ENCODE peak calls at places on chromosomes 5 and 9, in six cellular contexts. One of them, this sample, is unnamed.

GRCh38 chr5:112594060-112594850 is 143.4 kb upstream of the APC start:
- DNase-seq in fibroblast of lung: peak; percentile 7
- DNase-seq in SK-N-SH: peak; percentile 20
- DNase-seq in IMR-90: no peak
- DNase-seq in right cardiac atrium: no peak
- DNase-seq in effector memory CD4-positive, alpha-beta T cell: no peak
- DNase-seq in this sample: peak; percentile 18

GRCh38 chr9:136655244-136656225 is 7.2 kb upstream of the EGFL7 start:
- DNase-seq in fibroblast of lung: no peak
- DNase-seq in SK-N-SH: no peak
- DNase-seq in IMR-90: no peak
- DNase-seq in right cardiac atrium: peak; percentile 89
- DNase-seq in effector memory CD4-positive, alpha-beta T cell: no peak
- DNase-seq in this sample: peak; percentile 9

GRCh38 chr5:113002423-113002822 is 25.8 kb downstream of the DCP2 start:
- DNase-seq in fibroblast of lung: peak; percentile 32
- DNase-seq in SK-N-SH: no peak
- DNase-seq in IMR-90: no peak
- DNase-seq in right cardiac atrium: no peak
- DNase-seq in effector memory CD4-positive, alpha-beta T cell: no peak
- DNase-seq in this sample: no peak

GRCh38 chr9:110922145-110922544 is 116.1 kb downstream of the LPAR1 start:
- DNase-seq in fibroblast of lung: no peak
- DNase-seq in SK-N-SH: no peak
- DNase-seq in IMR-90: peak; percentile 57
- DNase-seq in right cardiac atrium: no peak
- DNase-seq in effector memory CD4-positive, alpha-beta T cell: no peak
- DNase-seq in this sample: no peak

GRCh38 chr5:38783011-38783551 is 62.7 kb upstream of the OSMR start:
- DNase-seq in fibroblast of lung: peak; percentile 100
- DNase-seq in SK-N-SH: no peak
- DNase-seq in IMR-90: peak; percentile 95
- DNase-seq in right cardiac atrium: no peak
- DNase-seq in effector memory CD4-positive, alpha-beta T cell: no peak
- DNase-seq in this sample: no peak

GRCh38 chr5:285991-286557 is 14.6 kb downstream of the PDCD6 start:
- DNase-seq in fibroblast of lung: no peak
- DNase-seq in SK-N-SH: no peak
- DNase-seq in IMR-90: no peak
- DNase-seq in right cardiac atrium: no peak
- DNase-seq in effector memory CD4-positive, alpha-beta T cell: no peak
- DNase-seq in this sample: no peak

GRCh38 chr5:112070022-112070421 is 313.0 kb upstream of the NREP start:
- DNase-seq in fibroblast of lung: no peak
- DNase-seq in SK-N-SH: peak; percentile 4
- DNase-seq in IMR-90: no peak
- DNase-seq in right cardiac atrium: no peak
- DNase-seq in effector memory CD4-positive, alpha-beta T cell: no peak
- DNase-seq in this sample: peak; percentile 36

GRCh38 chr5:8831854-8832253 is 714.0 kb downstream of the SEMA5A start:
- DNase-seq in fibroblast of lung: no peak
- DNase-seq in SK-N-SH: no peak
- DNase-seq in IMR-90: peak; percentile 11
- DNase-seq in right cardiac atrium: no peak
- DNase-seq in effector memory CD4-positive, alpha-beta T cell: no peak
- DNase-seq in this sample: no peak

GRCh38 chr9:109914280-109915027 is 134.5 kb downstream of the PALM2AKAP2 start:
- DNase-seq in fibroblast of lung: peak; percentile 96
- DNase-seq in SK-N-SH: no peak
- DNase-seq in IMR-90: peak; percentile 97
- DNase-seq in right cardiac atrium: no peak
- DNase-seq in effector memory CD4-positive, alpha-beta T cell: no peak
- DNase-seq in this sample: no peak

GRCh38 chr5:94707359-94707758 is 88.9 kb downstream of the SLF1 start:
- DNase-seq in fibroblast of lung: peak; percentile 44
- DNase-seq in SK-N-SH: no peak
- DNase-seq in IMR-90: peak; percentile 45
- DNase-seq in right cardiac atrium: no peak
- DNase-seq in effector memory CD4-positive, alpha-beta T cell: no peak
- DNase-seq in this sample: no peak

GRCh38 chr5:107230367-107230766 is 440.4 kb downstream of the EFNA5 start:
- DNase-seq in fibroblast of lung: no peak
- DNase-seq in SK-N-SH: no peak
- DNase-seq in IMR-90: no peak
- DNase-seq in right cardiac atrium: no peak
- DNase-seq in effector memory CD4-positive, alpha-beta T cell: no peak
- DNase-seq in this sample: no peak

GRCh38 chr9:14314929-14315753 is 1.2 kb upstream of the NFIB start:
- DNase-seq in fibroblast of lung: peak; percentile 90
- DNase-seq in SK-N-SH: peak; percentile 91
- DNase-seq in IMR-90: peak; percentile 34
- DNase-seq in right cardiac atrium: peak; percentile 99
- DNase-seq in effector memory CD4-positive, alpha-beta T cell: no peak
- DNase-seq in this sample: peak; percentile 96

GRCh38 chr5:174724484-174725260 is at the start of gene MSX2:
- DNase-seq in fibroblast of lung: peak; percentile 90
- DNase-seq in SK-N-SH: peak; percentile 97
- DNase-seq in IMR-90: peak; percentile 86
- DNase-seq in right cardiac atrium: peak; percentile 95
- DNase-seq in effector memory CD4-positive, alpha-beta T cell: peak; percentile 5
- DNase-seq in this sample: peak; percentile 93

GRCh38 chr9:107286057-107286456 is 3.0 kb downstream of the RAD23B start:
- DNase-seq in fibroblast of lung: peak; percentile 61
- DNase-seq in SK-N-SH: no peak
- DNase-seq in IMR-90: peak; percentile 69
- DNase-seq in right cardiac atrium: no peak
- DNase-seq in effector memory CD4-positive, alpha-beta T cell: no peak
- DNase-seq in this sample: no peak

GRCh38 chr9:35675732-35676392 is 2.1 kb downstream of the CA9 start:
- DNase-seq in fibroblast of lung: no peak
- DNase-seq in SK-N-SH: peak; percentile 96
- DNase-seq in IMR-90: no peak
- DNase-seq in right cardiac atrium: peak; percentile 84
- DNase-seq in effector memory CD4-positive, alpha-beta T cell: peak; percentile 32
- DNase-seq in this sample: peak; percentile 85

GRCh38 chr9:135048758-135049284 is 38.6 kb upstream of the OLFM1 start:
- DNase-seq in fibroblast of lung: no peak
- DNase-seq in SK-N-SH: no peak
- DNase-seq in IMR-90: no peak
- DNase-seq in right cardiac atrium: no peak
- DNase-seq in effector memory CD4-positive, alpha-beta T cell: no peak
- DNase-seq in this sample: no peak
- H3K4me1 ChIP-seq in fibroblast of lung: no peaks in the 10 kb centered on the region
- H3K4me1 ChIP-seq in SK-N-SH: no peaks in the 10 kb centered on the region
- H3K4me1 ChIP-seq in IMR-90: no peaks in the 10 kb centered on the region
- H3K4me1 ChIP-seq in right cardiac atrium: no peaks in the 10 kb centered on the region
- H3K4me1 ChIP-seq in effector memory CD4-positive, alpha-beta T cell: no peaks in the 10 kb centered on the region
- H3K4me1 ChIP-seq in this sample: no peaks in the 10 kb centered on the region

GRCh38 chr9:93066978-93067603 is 8.6 kb downstream of the SUSD3 start:
- DNase-seq in fibroblast of lung: no peak
- DNase-seq in SK-N-SH: no peak
- DNase-seq in IMR-90: no peak
- DNase-seq in right cardiac atrium: no peak
- DNase-seq in effector memory CD4-positive, alpha-beta T cell: no peak
- DNase-seq in this sample: no peak
- H3K4me1 ChIP-seq in fibroblast of lung: no peaks in the 10 kb centered on the region
- H3K4me1 ChIP-seq in SK-N-SH: no peaks in the 10 kb centered on the region
- H3K4me1 ChIP-seq in IMR-90: peaks cover under 1% of the 10 kb centered on the region
- H3K4me1 ChIP-seq in right cardiac atrium: no peaks in the 10 kb centered on the region
- H3K4me1 ChIP-seq in effector memory CD4-positive, alpha-beta T cell: peaks cover 48% of the 10 kb centered on the region
- H3K4me1 ChIP-seq in this sample: peaks cover 4% of the 10 kb centered on the region

DNA sequence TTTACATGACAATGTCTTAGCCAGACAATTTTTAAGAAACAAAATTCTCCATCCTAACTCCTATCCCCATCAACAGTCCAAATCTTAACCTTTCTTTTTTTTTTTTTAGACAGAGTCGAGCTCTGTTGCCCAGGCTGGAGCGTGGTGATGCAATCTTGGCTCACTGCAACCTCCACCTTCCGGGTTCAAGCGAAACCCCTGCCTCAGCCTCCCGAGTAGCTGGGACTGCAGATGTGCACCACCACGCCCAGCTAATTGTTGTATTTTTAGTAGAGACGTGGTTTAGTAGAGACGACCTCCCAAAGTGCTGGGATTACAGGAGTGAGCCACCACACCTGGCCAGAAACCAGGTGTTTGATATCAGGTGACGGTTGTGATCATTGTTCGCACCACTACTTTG is 10.2 kb downstream of the ABL1 start:
- DNase-seq in fibroblast of lung: no peak
- DNase-seq in SK-N-SH: no peak
- DNase-seq in IMR-90: no peak
- DNase-seq in right cardiac atrium: no peak
- DNase-seq in effector memory CD4-positive, alpha-beta T cell: no peak
- DNase-seq in this sample: no peak
- H3K4me1 ChIP-seq in fibroblast of lung: peaks cover 46% of the 10 kb centered on the region
- H3K4me1 ChIP-seq in SK-N-SH: peaks cover 69% of the 10 kb centered on the region
- H3K4me1 ChIP-seq in IMR-90: peaks cover 29% of the 10 kb centered on the region
- H3K4me1 ChIP-seq in right cardiac atrium: peaks cover 29% of the 10 kb centered on the region
- H3K4me1 ChIP-seq in effector memory CD4-positive, alpha-beta T cell: no peaks in the 10 kb centered on the region
- H3K4me1 ChIP-seq in this sample: peaks cover 24% of the 10 kb centered on the region

GRCh38 chr5:36452394-36453100 is 150.8 kb upstream of the RANBP3L start:
- DNase-seq in fibroblast of lung: no peak
- DNase-seq in SK-N-SH: no peak
- DNase-seq in IMR-90: no peak
- DNase-seq in right cardiac atrium: no peak
- DNase-seq in effector memory CD4-positive, alpha-beta T cell: no peak
- DNase-seq in this sample: no peak
- H3K4me1 ChIP-seq in fibroblast of lung: no peaks in the 10 kb centered on the region
- H3K4me1 ChIP-seq in SK-N-SH: no peaks in the 10 kb centered on the region
- H3K4me1 ChIP-seq in IMR-90: no peaks in the 10 kb centered on the region
- H3K4me1 ChIP-seq in right cardiac atrium: no peaks in the 10 kb centered on the region
- H3K4me1 ChIP-seq in effector memory CD4-positive, alpha-beta T cell: no peaks in the 10 kb centered on the region
- H3K4me1 ChIP-seq in this sample: no peaks in the 10 kb centered on the region

GRCh38 chr9:96177719-96178028 is 124.3 kb downstream of the HSD17B3 start:
- DNase-seq in fibroblast of lung: no peak
- DNase-seq in SK-N-SH: no peak
- DNase-seq in IMR-90: no peak
- DNase-seq in right cardiac atrium: no peak
- DNase-seq in effector memory CD4-positive, alpha-beta T cell: no peak
- DNase-seq in this sample: no peak
- H3K4me1 ChIP-seq in fibroblast of lung: no peaks in the 10 kb centered on the region
- H3K4me1 ChIP-seq in SK-N-SH: no peaks in the 10 kb centered on the region
- H3K4me1 ChIP-seq in IMR-90: no peaks in the 10 kb centered on the region
- H3K4me1 ChIP-seq in right cardiac atrium: no peaks in the 10 kb centered on the region
- H3K4me1 ChIP-seq in effector memory CD4-positive, alpha-beta T cell: no peaks in the 10 kb centered on the region
- H3K4me1 ChIP-seq in this sample: no peaks in the 10 kb centered on the region

GRCh38 chr9:21585756-21586752 is 103.9 kb upstream of the IFNE start:
- DNase-seq in fibroblast of lung: no peak
- DNase-seq in SK-N-SH: no peak
- DNase-seq in IMR-90: no peak
- DNase-seq in right cardiac atrium: no peak
- DNase-seq in effector memory CD4-positive, alpha-beta T cell: no peak
- DNase-seq in this sample: no peak
- H3K4me1 ChIP-seq in fibroblast of lung: peaks cover 5% of the 10 kb centered on the region
- H3K4me1 ChIP-seq in SK-N-SH: no peaks in the 10 kb centered on the region
- H3K4me1 ChIP-seq in IMR-90: peaks cover 9% of the 10 kb centered on the region
- H3K4me1 ChIP-seq in right cardiac atrium: no peaks in the 10 kb centered on the region
- H3K4me1 ChIP-seq in effector memory CD4-positive, alpha-beta T cell: no peaks in the 10 kb centered on the region
- H3K4me1 ChIP-seq in this sample: no peaks in the 10 kb centered on the region

GRCh38 chr9:127570533-127571111 is 41.5 kb upstream of the STXBP1 start:
- DNase-seq in fibroblast of lung: peak; percentile 22
- DNase-seq in SK-N-SH: peak; percentile 74
- DNase-seq in IMR-90: no peak
- DNase-seq in right cardiac atrium: peak; percentile 61
- DNase-seq in effector memory CD4-positive, alpha-beta T cell: no peak
- DNase-seq in this sample: peak; percentile 54
- H3K4me1 ChIP-seq in fibroblast of lung: peaks cover 31% of the 10 kb centered on the region
- H3K4me1 ChIP-seq in SK-N-SH: peaks cover 28% of the 10 kb centered on the region
- H3K4me1 ChIP-seq in IMR-90: peaks cover 50% of the 10 kb centered on the region
- H3K4me1 ChIP-seq in right cardiac atrium: peaks cover 7% of the 10 kb centered on the region
- H3K4me1 ChIP-seq in effector memory CD4-positive, alpha-beta T cell: peaks cover 26% of the 10 kb centered on the region
- H3K4me1 ChIP-seq in this sample: no peaks in the 10 kb centered on the region

DNA sequence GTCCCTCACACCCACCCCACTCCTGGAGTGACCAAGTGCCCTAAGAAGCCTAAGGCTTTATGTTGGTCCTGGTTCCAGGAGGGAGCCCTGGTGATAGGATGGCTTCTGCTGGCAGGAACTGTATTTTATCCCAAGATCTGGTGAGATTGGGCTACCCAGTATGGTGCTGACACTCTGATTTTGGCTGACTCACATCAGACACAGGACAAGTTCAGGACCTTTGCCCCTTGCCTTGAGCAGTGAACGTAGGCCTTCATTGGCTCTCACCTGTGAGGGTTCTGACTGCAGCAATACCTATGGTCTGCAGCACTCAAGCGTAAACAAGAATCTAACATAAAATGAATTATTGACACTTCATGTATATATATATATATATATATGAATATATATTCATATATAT is 25.0 kb downstream of the BHMT start:
- DNase-seq in fibroblast of lung: no peak
- DNase-seq in SK-N-SH: no peak
- DNase-seq in IMR-90: no peak
- DNase-seq in right cardiac atrium: no peak
- DNase-seq in effector memory CD4-positive, alpha-beta T cell: no peak
- DNase-seq in this sample: no peak
- H3K4me1 ChIP-seq in fibroblast of lung: peaks cover 6% of the 10 kb centered on the region
- H3K4me1 ChIP-seq in SK-N-SH: no peaks in the 10 kb centered on the region
- H3K4me1 ChIP-seq in IMR-90: no peaks in the 10 kb centered on the region
- H3K4me1 ChIP-seq in right cardiac atrium: no peaks in the 10 kb centered on the region
- H3K4me1 ChIP-seq in effector memory CD4-positive, alpha-beta T cell: peaks cover 8% of the 10 kb centered on the region
- H3K4me1 ChIP-seq in this sample: no peaks in the 10 kb centered on the region

DNA sequence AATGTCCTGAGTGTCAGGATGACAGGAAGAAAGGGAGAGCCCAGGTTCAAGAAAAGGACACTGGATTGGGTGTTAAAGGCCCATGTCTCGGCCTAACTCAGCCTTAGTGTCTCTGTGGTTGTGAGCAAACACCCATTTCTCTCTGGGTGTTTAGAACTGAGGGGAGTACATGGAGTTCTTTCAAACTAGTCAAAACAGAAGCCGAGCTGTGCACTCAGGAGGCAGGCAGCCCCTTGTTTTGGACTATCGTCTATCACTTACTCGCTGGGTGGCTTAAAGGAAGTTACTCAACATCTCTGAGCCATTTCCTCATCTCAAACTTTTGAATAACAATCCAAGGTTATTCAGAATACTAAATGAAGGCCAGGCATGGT is 40.0 kb downstream of the NAIF1 start:
- DNase-seq in fibroblast of lung: no peak
- DNase-seq in SK-N-SH: no peak
- DNase-seq in IMR-90: no peak
- DNase-seq in right cardiac atrium: no peak
- DNase-seq in effector memory CD4-positive, alpha-beta T cell: no peak
- DNase-seq in this sample: no peak
- H3K4me1 ChIP-seq in fibroblast of lung: no peaks in the 10 kb centered on the region
- H3K4me1 ChIP-seq in SK-N-SH: peaks cover 3% of the 10 kb centered on the region
- H3K4me1 ChIP-seq in IMR-90: peaks cover 4% of the 10 kb centered on the region
- H3K4me1 ChIP-seq in right cardiac atrium: no peaks in the 10 kb centered on the region
- H3K4me1 ChIP-seq in effector memory CD4-positive, alpha-beta T cell: peaks cover 81% of the 10 kb centered on the region
- H3K4me1 ChIP-seq in this sample: no peaks in the 10 kb centered on the region